ENCODE peak calls at places on chromosomes 12 and 14, in nine cellular contexts. N is foreskin keratinocyte, X is transverse colon, L is neural progenitor cell, B is psoas muscle, E is stomach, V is upper lobe of right lung, W is suprapubic skin, P is endodermal cell. U is an unnamed sample. For H3K27me3 and H3K4me1, the result is how much of the 10 kb centered on the place peaks cover.

GRCh38 chr14:49966304-49966809 is 73.5 kb downstream of the ARF6 start:
- DNase-seq in V (no peak), E (peak), W (no peak), B (no peak), N (no peak), P (peak), L (peak), X (peak), U (no peak)

GRCh38 chr12:57224973-57225679 is 4.4 kb upstream of the SHMT2 start:
- DNase-seq in N (no peak), E (peak), V (peak), L (peak), P (peak), W (no peak), B (no peak), X (peak), U (no peak)

GRCh38 chr12:39435531-39435930 is 7.4 kb downstream of the KIF21A start:
- DNase-seq in B (no peak), E (no peak), W (no peak), V (no peak), L (no peak), P (no peak), X (no peak), N (no peak), U (no peak)

GRCh38 chr14:65356327-65356836 is 56.1 kb upstream of the FUT8 start:
- DNase-seq in V (no peak), X (no peak), P (peak), B (no peak), N (peak), L (no peak), E (peak), W (no peak), U (no peak)

GRCh38 chr12:113086249-113087164 is 30.0 kb downstream of the DTX1 start:
- DNase-seq in V (no peak), E (no peak), W (no peak), L (no peak), B (no peak), N (no peak), X (peak), P (peak), U (no peak)

GRCh38 chr14:96747006-96747405 is 50.2 kb upstream of the VRK1 start:
- DNase-seq in W (no peak), P (no peak), L (no peak), V (no peak), X (no peak), E (no peak), N (no peak), B (no peak), U (no peak)

GRCh38 chr12:26295001-26295400 is 99.6 kb downstream of the SSPN start:
- DNase-seq in P (no peak), N (no peak), E (no peak), W (no peak), X (no peak), L (no peak), B (no peak), V (no peak), U (no peak)

GRCh38 chr12:116880817-116881324 is 370 bp downstream of the HRK start:
- DNase-seq in E (peak), L (peak), V (peak), W (no peak), N (peak), X (peak), P (peak), B (no peak), U (no peak)

GRCh38 chr14:21852061-21852664 is 178.5 kb upstream of the OR4E1 start:
- DNase-seq in E (peak), V (no peak), L (peak), B (no peak), N (no peak), X (peak), P (peak), W (no peak), U (no peak)

GRCh38 chr12:32548691-32549412 is 130.2 kb upstream of the DNM1L start:
- DNase-seq in X (no peak), B (peak), V (no peak), E (peak), P (peak), L (no peak), N (no peak), W (no peak), U (no peak)

GRCh38 chr12:70520847-70521246 is 116.4 kb downstream of the PTPRB start:
- DNase-seq in E (no peak), V (no peak), N (peak), L (no peak), P (no peak), W (no peak), X (no peak), B (no peak), U (no peak)

GRCh38 chr12:98211914-98212695 is 303.3 kb upstream of the TMPO start:
- DNase-seq in P (no peak), V (no peak), L (no peak), W (no peak), N (no peak), E (no peak), X (no peak), B (no peak), U (no peak)

GRCh38 chr14:51869426-51870113 is 9.2 kb downstream of the GNG2 start:
- DNase-seq in X (no peak), E (no peak), L (no peak), V (no peak), N (no peak), W (no peak), B (no peak), P (no peak), U (no peak)

GRCh38 chr14:94120667-94121335 is 8.6 kb downstream of the IFI27L2 start:
- DNase-seq in V (no peak), W (peak), N (no peak), E (peak), L (no peak), P (no peak), B (no peak), X (no peak), U (no peak)

GRCh38 chr12:55755246-55755645 is 12.3 kb downstream of the GDF11 start:
- DNase-seq in B (no peak), N (no peak), L (no peak), X (no peak), P (no peak), V (no peak), W (no peak), E (no peak), U (no peak)

GRCh38 chr12:92938623-92939022 is 9.5 kb upstream of the EEA1 start:
- DNase-seq in X (no peak), P (no peak), V (no peak), N (peak), W (no peak), B (no peak), E (no peak), L (no peak), U (no peak)

GRCh38 chr14:38078393-38078792 is 129.3 kb upstream of the SSTR1 start:
- DNase-seq in W (no peak), L (no peak), V (no peak), B (no peak), X (peak), E (peak), N (no peak), P (no peak), U (no peak)

GRCh38 chr12:107645630-107646333 is 39.8 kb upstream of the PWP1 start:
- DNase-seq in W (no peak), L (peak), B (no peak), N (no peak), V (no peak), E (no peak), P (peak), X (no peak), U (no peak)

GRCh38 chr14:105180598-105181528 is at the start of gene NUDT14:
- DNase-seq in N (no peak), V (peak), X (peak), P (peak), W (no peak), E (peak), B (peak), L (peak), U (peak)

GRCh38 chr14:51576112-51576420 is 75.6 kb upstream of the FRMD6 start:
- DNase-seq in B (no peak), X (no peak), L (no peak), P (peak), E (no peak), V (no peak), W (no peak), N (no peak), U (no peak)

GRCh38 chr12:48681416-48681737 is 661 bp downstream of the KANSL2 start:
- DNase-seq in N (no peak), W (no peak), B (no peak), E (no peak), V (no peak), P (no peak), X (no peak), L (no peak), U (no peak)

GRCh38 chr14:89004195-89004594 is 179.7 kb downstream of the TTC8 start:
- DNase-seq in B (no peak), P (no peak), N (peak), V (no peak), X (no peak), E (no peak), W (no peak), L (no peak), U (no peak)

GRCh38 chr12:41189395-41190251 is 1.5 kb downstream of the PDZRN4 start:
- DNase-seq in E (no peak), X (peak), P (peak), L (peak), B (peak), W (no peak), N (no peak), V (no peak), U (no peak)

GRCh38 chr12:127107744-127108143 is 1159.2 kb upstream of the TMEM132C start:
- DNase-seq in P (no peak), V (no peak), L (no peak), N (peak), E (no peak), B (no peak), X (no peak), W (no peak), U (no peak)

GRCh38 chr12:60266381-60266852 is 670.6 kb downstream of the SLC16A7 start:
- DNase-seq in B (no peak), E (no peak), N (peak), L (no peak), P (no peak), W (no peak), V (no peak), X (no peak), U (no peak)

GRCh38 chr14:38044710-38045109 is 163.0 kb upstream of the SSTR1 start:
- DNase-seq in E (no peak), N (no peak), B (no peak), P (no peak), X (no peak), W (no peak), V (no peak), L (no peak), U (no peak)

GRCh38 chr12:86948851-86949250 is 692.7 kb upstream of the MGAT4C start:
- DNase-seq in B (no peak), P (no peak), E (no peak), N (no peak), L (no peak), X (no peak), W (no peak), V (no peak), U (no peak)

GRCh38 chr14:31243860-31244259 is 36.3 kb upstream of the HECTD1 start:
- DNase-seq in L (no peak), P (peak), W (no peak), X (peak), V (no peak), B (no peak), E (peak), N (peak), U (no peak)

GRCh38 chr12:116125981-116126566 is 151.4 kb downstream of the MED13L start:
- DNase-seq in W (no peak), E (no peak), N (no peak), B (no peak), V (no peak), P (peak), L (peak), X (no peak), U (no peak)

GRCh38 chr12:54024581-54024980 is 3.7 kb upstream of the HOXC6 start:
- DNase-seq in B (no peak), P (no peak), N (no peak), X (no peak), E (no peak), W (no peak), L (no peak), V (no peak), U (no peak)
- H3K27me3 ChIP-seq in B (under half), P (half or more), N (under half), X (half or more), E (half or more), W (under half), L (half or more), V (half or more), U (under half)

GRCh38 chr12:122162976-122163375 is 11.0 kb downstream of the IL31 start:
- DNase-seq in N (no peak), V (no peak), L (no peak), X (no peak), E (no peak), B (no peak), P (no peak), W (no peak), U (no peak)
- H3K4me1 ChIP-seq in N (under half), V (under half), L (under half), X (under half), E (under half), B (under half), P (under half), W (under half), U (under half)

DNA sequence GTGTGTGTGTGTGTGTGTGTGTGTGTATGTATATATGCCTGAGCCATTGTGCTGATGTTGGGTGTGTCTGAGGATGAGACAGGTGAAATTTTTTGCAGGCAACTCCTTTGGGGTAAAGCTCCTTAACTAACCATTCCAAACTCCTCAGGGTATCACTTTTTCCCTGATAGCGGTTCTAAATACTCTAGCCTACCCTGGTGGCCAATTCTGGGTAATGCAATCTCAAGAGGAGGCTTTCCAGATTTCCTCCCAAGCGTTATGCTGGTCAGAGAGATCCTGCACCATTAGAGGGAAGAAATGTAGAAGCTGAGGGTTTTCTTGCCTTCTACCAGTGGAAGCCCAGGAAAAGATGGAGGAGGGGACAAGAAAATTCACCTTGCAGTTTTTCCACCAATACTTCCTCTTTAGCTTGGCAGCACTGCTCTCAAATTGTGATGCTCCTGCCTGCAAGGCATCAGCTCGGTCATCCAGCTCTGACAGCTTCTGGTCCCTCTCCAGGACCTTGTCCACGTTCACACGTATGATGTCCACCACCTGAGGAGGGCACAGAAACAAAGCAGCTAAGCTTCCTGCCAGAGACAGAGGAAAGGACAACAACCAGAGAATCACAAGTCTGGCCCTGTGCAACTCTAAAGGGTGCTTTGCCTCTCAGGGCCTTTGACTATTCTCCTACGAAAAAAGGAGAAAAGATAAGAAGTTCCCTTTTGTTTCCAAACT is 4.9 kb downstream of the VAMP1 start:
- DNase-seq in L (peak), W (no peak), N (no peak), X (peak), B (no peak), E (peak), P (peak), V (no peak), U (no peak)
- TF ChIP-seq CTCF in L (peak), W (peak), N (peak), X (peak), B (peak), E (peak), P (peak), V (peak), U (peak)

GRCh38 chr12:53698948-53699672 is 23.2 kb upstream of the ATP5MC2 start:
- DNase-seq in P (no peak), V (no peak), B (no peak), E (no peak), W (no peak), L (no peak), N (no peak), X (no peak), U (no peak)
- H3K27me3 ChIP-seq in P (half or more), V (half or more), B (under half), E (half or more), W (half or more), L (half or more), N (under half), X (half or more), U (under half)

DNA sequence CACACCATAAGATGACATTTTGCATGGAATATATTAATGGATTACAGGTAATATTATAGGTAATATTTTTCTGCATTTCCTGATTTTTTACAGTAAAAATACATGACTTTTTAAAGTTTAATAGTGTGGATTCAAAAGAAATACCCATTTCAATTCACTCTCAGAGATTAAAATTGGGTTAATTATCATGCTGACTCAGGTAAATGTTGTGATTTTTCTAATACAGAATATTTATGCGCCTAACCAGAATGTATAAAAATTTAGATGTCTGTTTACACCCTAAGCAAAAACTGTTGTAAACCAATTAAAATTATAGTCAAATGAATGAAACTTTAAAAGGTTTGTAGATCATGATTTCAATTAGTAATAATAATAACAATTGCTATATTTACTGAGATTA is 117.2 kb upstream of the FLRT2 start:
- DNase-seq in L (no peak), E (no peak), P (no peak), V (no peak), W (no peak), X (no peak), N (no peak), B (no peak), U (no peak)
- H3K4me1 ChIP-seq in L (under half), E (under half), P (under half), V (under half), W (under half), X (under half), N (under half), B (under half), U (under half)

GRCh38 chr12:5442251-5443006 is 10.5 kb downstream of the NTF3 start:
- DNase-seq in V (no peak), N (no peak), P (peak), E (no peak), L (peak), B (no peak), X (no peak), W (no peak), U (no peak)
- TF ChIP-seq CTCF in V (peak), N (peak), P (peak), E (peak), L (peak), B (peak), X (peak), W (peak), U (peak)

DNA sequence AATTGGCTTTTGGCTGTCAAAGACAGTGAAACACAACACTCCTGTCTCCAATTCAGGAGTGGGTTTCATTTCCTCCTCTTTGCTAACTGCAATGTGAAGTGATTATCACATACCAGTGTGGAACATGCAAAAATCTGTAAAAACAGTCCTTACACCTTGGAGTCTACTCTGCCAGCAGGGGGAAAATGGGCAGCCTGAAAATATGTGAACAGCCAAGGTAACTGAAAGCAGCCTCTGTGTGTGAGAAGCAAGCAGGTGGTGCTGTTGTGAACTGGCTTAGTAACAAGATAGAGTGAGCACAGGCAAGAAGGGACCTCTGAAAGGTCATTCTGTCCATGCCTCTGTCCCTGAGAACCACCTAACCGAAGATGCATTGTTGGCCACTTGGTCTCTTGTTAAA is 6.0 kb downstream of the PRMT8 start:
- DNase-seq in L (peak), X (no peak), B (no peak), P (peak), E (no peak), W (no peak), V (no peak), N (no peak), U (no peak)
- H3K27me3 ChIP-seq in L (under half), X (half or more), B (under half), P (under half), E (half or more), W (under half), V (under half), N (half or more), U (under half)

GRCh38 chr14:68510951-68511726 is 281.7 kb downstream of the ZFP36L1 start:
- DNase-seq in L (no peak), V (no peak), W (no peak), P (no peak), B (no peak), N (no peak), X (no peak), E (no peak), U (no peak)
- H3K4me1 ChIP-seq in L (under half), V (under half), W (half or more), P (under half), B (under half), N (under half), X (half or more), E (half or more), U (under half)

GRCh38 chr14:69535230-69535848 is 39.3 kb downstream of the CCDC177 start:
- DNase-seq in W (no peak), P (peak), V (no peak), L (peak), E (peak), X (peak), B (peak), N (no peak), U (no peak)
- TF ChIP-seq CTCF in W (peak), P (peak), V (peak), L (peak), E (peak), X (peak), B (peak), N (peak), U (no peak)

U was measured in esophagus squamous epithelium.